ENCODE peak calls at places on chromosomes 3 and 15, in six cellular contexts. A is SJSA1, P is mesenchymal stem cell, M is stomach, Y is SK-N-SH, O is sigmoid colon. L is an unnamed sample.
A peak's percentile ranks its signal among the peaks of the same experiment; 100 is the strongest.

GRCh38 chr15:100863406-100864198 is 16.0 kb upstream of the ALDH1A3 start:
- DNase-seq in A (peak; percentile 66), P (peak; percentile 96), M (peak; percentile 43), Y (no peak), O (peak; percentile 86), L (no peak)

GRCh38 chr3:129650256-129650872 is 43.9 kb upstream of the PLXND1 start:
- DNase-seq in A (peak; percentile 59), P (peak; percentile 72), M (peak; percentile 68), Y (peak; percentile 58), O (peak; percentile 86), L (peak; percentile 84)

GRCh38 chr3:51354172-51354571 is 30.9 kb upstream of the MANF start:
- DNase-seq in A (no peak), P (no peak), M (no peak), Y (no peak), O (peak; percentile 6), L (no peak)

GRCh38 chr15:100712226-100712625 is 109.8 kb downstream of the ASB7 start:
- DNase-seq in A (no peak), P (no peak), M (no peak), Y (no peak), O (peak; percentile 86), L (peak; percentile 73)

GRCh38 chr3:155131104-155131503 is 51.0 kb downstream of the MME start:
- DNase-seq in A (no peak), P (peak; percentile 56), M (no peak), Y (no peak), O (no peak), L (no peak)

GRCh38 chr3:141050576-141050912 is 603 bp upstream of the SPSB4 start:
- DNase-seq in A (no peak), P (no peak), M (no peak), Y (no peak), O (no peak), L (no peak)

GRCh38 chr3:155555479-155556065 is 189.3 kb downstream of the PLCH1 start:
- DNase-seq in A (no peak), P (no peak), M (no peak), Y (no peak), O (no peak), L (no peak)

GRCh38 chr3:49469037-49469875 is 811 bp upstream of the DAG1 start:
- DNase-seq in A (peak; percentile 86), P (peak; percentile 90), M (peak; percentile 64), Y (peak; percentile 66), O (peak; percentile 93), L (peak; percentile 91)

GRCh38 chr15:69467636-69468035 is 15.0 kb downstream of the RPLP1 start:
- DNase-seq in A (no peak), P (no peak), M (peak; percentile 81), Y (no peak), O (no peak), L (no peak)

GRCh38 chr15:87739866-87740265 is 516.7 kb downstream of the NTRK3 start:
- DNase-seq in A (no peak), P (no peak), M (no peak), Y (no peak), O (no peak), L (no peak)

GRCh38 chr15:49645937-49646336 is 25.1 kb downstream of the DTWD1 start:
- DNase-seq in A (no peak), P (peak; percentile 35), M (peak; percentile 30), Y (no peak), O (no peak), L (no peak)

GRCh38 chr3:54905936-54906335 is 21.9 kb downstream of the LRTM1 start:
- DNase-seq in A (no peak), P (no peak), M (no peak), Y (no peak), O (no peak), L (no peak)

GRCh38 chr3:194178128-194178527 is 42.2 kb downstream of the HES1 start:
- DNase-seq in A (no peak), P (no peak), M (no peak), Y (no peak), O (no peak), L (no peak)
- H3K27ac ChIP-seq in A (no peak overlapping the region), P (no peak overlapping the region), M (no peak overlapping the region), Y (no peak overlapping the region), O (no peak overlapping the region), L (no peak overlapping the region)

GRCh38 chr15:67838789-67839332 is 984 bp downstream of the RNU6-1 start:
- DNase-seq in A (no peak), P (peak; percentile 60), M (peak; percentile 76), Y (peak; percentile 75), O (peak; percentile 81), L (peak; percentile 85)
- H3K4me3 ChIP-seq in A (peak overlapping the region; percentile 2), P (peak overlapping the region; percentile 91), M (peak overlapping the region; percentile 74), Y (peak overlapping the region; percentile 73), O (peak overlapping the region; percentile 89), L (peak overlapping the region; percentile 86)

GRCh38 chr3:124881976-124882697 is 5.0 kb downstream of the ITGB5 start:
- DNase-seq in A (no peak), P (no peak), M (no peak), Y (no peak), O (peak; percentile 40), L (no peak)
- H3K27ac ChIP-seq in A (no peak overlapping the region), P (peak overlapping the region; percentile 85), M (no peak overlapping the region), Y (peak overlapping the region; percentile 16), O (no peak overlapping the region), L (peak overlapping the region; percentile 75)

GRCh38 chr3:172562881-172563835 is 39.9 kb upstream of the TNFSF10 start:
- DNase-seq in A (no peak), P (peak; percentile 98), M (no peak), Y (no peak), O (peak; percentile 74), L (no peak)
- H3K4me3 ChIP-seq in A (no peak overlapping the region), P (peak overlapping the region; percentile 39), M (peak overlapping the region; percentile 14), Y (no peak overlapping the region), O (peak overlapping the region; percentile 7), L (peak overlapping the region; percentile 17)

GRCh38 chr3:66469220-66469640 is 31.6 kb downstream of the LRIG1 start:
- DNase-seq in A (no peak), P (peak; percentile 58), M (no peak), Y (no peak), O (no peak), L (no peak)
- H3K27ac ChIP-seq in A (no peak overlapping the region), P (no peak overlapping the region), M (peak overlapping the region; percentile 14), Y (no peak overlapping the region), O (no peak overlapping the region), L (no peak overlapping the region)

GRCh38 chr15:35111861-35112260 is 26.8 kb upstream of the NANOGP8 start:
- DNase-seq in A (no peak), P (no peak), M (no peak), Y (no peak), O (no peak), L (no peak)
- H3K4me3 ChIP-seq in A (no peak overlapping the region), P (no peak overlapping the region), M (no peak overlapping the region), Y (no peak overlapping the region), O (no peak overlapping the region), L (no peak overlapping the region)

GRCh38 chr3:66554178-66554577 is 53.4 kb upstream of the LRIG1 start:
- DNase-seq in A (peak; percentile 5), P (peak; percentile 48), M (no peak), Y (no peak), O (no peak), L (no peak)

GRCh38 chr3:66561374-66561773 is 60.6 kb upstream of the LRIG1 start:
- DNase-seq in A (no peak), P (peak; percentile 29), M (no peak), Y (no peak), O (no peak), L (no peak)

GRCh38 chr3:66553714-66554113 is 52.9 kb upstream of the LRIG1 start:
- DNase-seq in A (peak; percentile 42), P (no peak), M (no peak), Y (no peak), O (no peak), L (no peak)

GRCh38 chr3:66555214-66555844 is 54.5 kb upstream of the LRIG1 start:
- DNase-seq in A (peak; percentile 33), P (peak; percentile 10), M (no peak), Y (no peak), O (peak; percentile 74), L (no peak)

DNA sequence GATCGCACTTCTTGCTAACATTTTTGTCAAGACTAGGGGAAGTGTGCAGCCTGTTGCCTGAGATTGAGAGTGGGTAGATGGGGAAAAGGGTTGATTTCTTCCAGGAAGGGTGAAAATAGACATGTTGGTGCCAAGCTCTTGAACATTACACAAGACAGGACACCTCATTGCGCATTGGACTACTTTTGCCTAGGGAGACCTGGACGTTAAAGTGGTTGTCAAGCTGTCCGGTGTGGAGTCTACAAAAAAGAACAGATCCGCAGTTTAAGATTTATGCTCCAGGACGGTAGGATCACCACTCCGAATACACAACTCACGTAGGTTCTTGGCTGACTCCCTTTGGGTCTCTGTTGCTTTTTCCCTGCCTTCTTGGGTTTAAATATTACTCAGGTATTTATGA is 56.3 kb upstream of the LRIG1 start:
- DNase-seq in A (no peak), P (no peak), M (no peak), Y (no peak), O (peak; percentile 83), L (no peak)
- H3K27ac ChIP-seq in A (no peak overlapping the region), P (no peak overlapping the region), M (no peak overlapping the region), Y (no peak overlapping the region), O (no peak overlapping the region), L (no peak overlapping the region)

DNA sequence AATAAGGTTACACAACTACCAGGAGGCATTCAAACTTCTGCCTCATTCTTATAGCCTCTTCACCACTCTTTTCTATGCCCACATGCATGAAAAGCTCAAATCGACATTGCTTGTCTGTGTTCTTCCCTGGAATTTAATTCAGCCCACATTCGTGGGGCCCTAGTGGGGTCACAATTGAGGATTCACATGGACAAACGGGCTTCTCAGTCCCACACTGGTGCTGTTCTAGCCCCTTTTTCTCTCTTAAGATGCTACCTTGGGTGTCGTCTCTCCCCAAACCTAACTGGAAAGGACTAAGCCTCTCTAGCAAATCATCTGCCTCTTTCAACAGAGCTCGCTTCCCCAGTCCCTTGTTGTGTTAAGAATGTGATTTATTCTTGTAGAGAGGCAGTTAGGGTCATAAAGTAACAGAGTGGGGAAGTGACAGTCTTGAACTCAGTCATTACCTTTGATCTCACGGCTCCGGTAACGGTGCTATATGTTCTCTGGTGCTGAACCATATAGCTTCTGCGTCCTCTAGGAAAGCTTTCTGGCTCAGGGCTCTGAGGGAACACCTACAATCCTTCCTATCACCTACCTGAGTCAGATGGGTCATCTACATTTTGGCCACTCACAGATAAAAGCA is 4.9 kb downstream of the LPP start:
- DNase-seq in A (no peak), P (no peak), M (no peak), Y (no peak), O (no peak), L (no peak)
- H3K4me3 ChIP-seq in A (no peak overlapping the region), P (no peak overlapping the region), M (no peak overlapping the region), Y (no peak overlapping the region), O (peak overlapping the region; percentile 11), L (peak overlapping the region; percentile 38)

L was measured in coronary artery.